ENCODE peak calls at places on chromosome 18, in nine cellular contexts. One of them, this sample, is unnamed.
A peak's percentile ranks its signal among the peaks of the same experiment; 100 is the strongest.

GRCh38 chr18:76232813-76233212 is 262.2 kb downstream of the ZNF516 start:
- DNase-seq in NCI-H446: no peak
- DNase-seq in NCI-H748 treated with DMSO at 0.1 percent for 48 hours: no peak
- DNase-seq in LoVo: no peak
- DNase-seq in stimulated activated CD4-positive, alpha-beta T cell treated with anti-CD3 and anti-CD28 coated beads, Interleukin-15, amount 100 ng/mL, for 1 hour: no peak
- DNase-seq in adrenal gland: no peak
- DNase-seq in SK-MEL-5: no peak
- DNase-seq in GDM1: no peak
- DNase-seq in T47D: no peak
- DNase-seq in this sample: no peak

GRCh38 chr18:37222383-37223378 is 342.9 kb downstream of the CELF4 start:
- DNase-seq in NCI-H446: peak; percentile 9
- DNase-seq in NCI-H748 treated with DMSO at 0.1 percent for 48 hours: no peak
- DNase-seq in LoVo: no peak
- DNase-seq in stimulated activated CD4-positive, alpha-beta T cell treated with anti-CD3 and anti-CD28 coated beads, Interleukin-15, amount 100 ng/mL, for 1 hour: no peak
- DNase-seq in adrenal gland: no peak
- DNase-seq in SK-MEL-5: no peak
- DNase-seq in GDM1: no peak
- DNase-seq in T47D: no peak
- DNase-seq in this sample: peak; percentile 2

GRCh38 chr18:56748698-56749268 is 97.6 kb downstream of the WDR7 start:
- DNase-seq in NCI-H446: peak; percentile 54
- DNase-seq in NCI-H748 treated with DMSO at 0.1 percent for 48 hours: peak; percentile 62
- DNase-seq in LoVo: peak; percentile 50
- DNase-seq in stimulated activated CD4-positive, alpha-beta T cell treated with anti-CD3 and anti-CD28 coated beads, Interleukin-15, amount 100 ng/mL, for 1 hour: no peak
- DNase-seq in adrenal gland: no peak
- DNase-seq in SK-MEL-5: peak; percentile 44
- DNase-seq in GDM1: no peak
- DNase-seq in T47D: peak; percentile 7
- DNase-seq in this sample: peak; percentile 32

GRCh38 chr18:24276994-24277393 is 120.6 kb downstream of the OSBPL1A start:
- DNase-seq in NCI-H446: no peak
- DNase-seq in NCI-H748 treated with DMSO at 0.1 percent for 48 hours: no peak
- DNase-seq in LoVo: no peak
- DNase-seq in stimulated activated CD4-positive, alpha-beta T cell treated with anti-CD3 and anti-CD28 coated beads, Interleukin-15, amount 100 ng/mL, for 1 hour: no peak
- DNase-seq in adrenal gland: no peak
- DNase-seq in SK-MEL-5: no peak
- DNase-seq in GDM1: no peak
- DNase-seq in T47D: no peak
- DNase-seq in this sample: no peak

GRCh38 chr18:75745147-75745546 is 317.6 kb upstream of the SMIM21 start:
- DNase-seq in NCI-H446: no peak
- DNase-seq in NCI-H748 treated with DMSO at 0.1 percent for 48 hours: no peak
- DNase-seq in LoVo: no peak
- DNase-seq in stimulated activated CD4-positive, alpha-beta T cell treated with anti-CD3 and anti-CD28 coated beads, Interleukin-15, amount 100 ng/mL, for 1 hour: no peak
- DNase-seq in adrenal gland: no peak
- DNase-seq in SK-MEL-5: no peak
- DNase-seq in GDM1: no peak
- DNase-seq in T47D: no peak
- DNase-seq in this sample: no peak

GRCh38 chr18:13376298-13376840 is 157.8 kb downstream of the LDLRAD4 start:
- DNase-seq in NCI-H446: no peak
- DNase-seq in NCI-H748 treated with DMSO at 0.1 percent for 48 hours: no peak
- DNase-seq in LoVo: no peak
- DNase-seq in stimulated activated CD4-positive, alpha-beta T cell treated with anti-CD3 and anti-CD28 coated beads, Interleukin-15, amount 100 ng/mL, for 1 hour: peak; percentile 40
- DNase-seq in adrenal gland: no peak
- DNase-seq in SK-MEL-5: no peak
- DNase-seq in GDM1: no peak
- DNase-seq in T47D: no peak
- DNase-seq in this sample: no peak

GRCh38 chr18:58321986-58322385 is 278.0 kb downstream of the NEDD4L start:
- DNase-seq in NCI-H446: peak; percentile 72
- DNase-seq in NCI-H748 treated with DMSO at 0.1 percent for 48 hours: peak; percentile 75
- DNase-seq in LoVo: peak; percentile 84
- DNase-seq in stimulated activated CD4-positive, alpha-beta T cell treated with anti-CD3 and anti-CD28 coated beads, Interleukin-15, amount 100 ng/mL, for 1 hour: peak; percentile 17
- DNase-seq in adrenal gland: peak; percentile 86
- DNase-seq in SK-MEL-5: peak; percentile 58
- DNase-seq in GDM1: peak; percentile 7
- DNase-seq in T47D: peak; percentile 71
- DNase-seq in this sample: peak; percentile 91

GRCh38 chr18:23291456-23292205 is 156.3 kb downstream of the CABLES1 start:
- DNase-seq in NCI-H446: no peak
- DNase-seq in NCI-H748 treated with DMSO at 0.1 percent for 48 hours: no peak
- DNase-seq in LoVo: no peak
- DNase-seq in stimulated activated CD4-positive, alpha-beta T cell treated with anti-CD3 and anti-CD28 coated beads, Interleukin-15, amount 100 ng/mL, for 1 hour: no peak
- DNase-seq in adrenal gland: no peak
- DNase-seq in SK-MEL-5: no peak
- DNase-seq in GDM1: no peak
- DNase-seq in T47D: no peak
- DNase-seq in this sample: peak; percentile 32

GRCh38 chr18:22703883-22704626 is 229.1 kb upstream of the RBBP8 start:
- DNase-seq in NCI-H446: peak; percentile 46
- DNase-seq in NCI-H748 treated with DMSO at 0.1 percent for 48 hours: peak; percentile 15
- DNase-seq in LoVo: peak; percentile 73
- DNase-seq in stimulated activated CD4-positive, alpha-beta T cell treated with anti-CD3 and anti-CD28 coated beads, Interleukin-15, amount 100 ng/mL, for 1 hour: no peak
- DNase-seq in adrenal gland: peak; percentile 44
- DNase-seq in SK-MEL-5: peak; percentile 64
- DNase-seq in GDM1: no peak
- DNase-seq in T47D: peak; percentile 26
- DNase-seq in this sample: peak; percentile 36

GRCh38 chr18:79068299-79068945 is 772 bp upstream of the ATP9B start:
- DNase-seq in NCI-H446: no peak
- DNase-seq in NCI-H748 treated with DMSO at 0.1 percent for 48 hours: peak; percentile 13
- DNase-seq in LoVo: no peak
- DNase-seq in stimulated activated CD4-positive, alpha-beta T cell treated with anti-CD3 and anti-CD28 coated beads, Interleukin-15, amount 100 ng/mL, for 1 hour: peak; percentile 23
- DNase-seq in adrenal gland: no peak
- DNase-seq in SK-MEL-5: no peak
- DNase-seq in GDM1: no peak
- DNase-seq in T47D: no peak
- DNase-seq in this sample: no peak

GRCh38 chr18:50306944-50307343 is 19.5 kb upstream of the CXXC1 start:
- DNase-seq in NCI-H446: no peak
- DNase-seq in NCI-H748 treated with DMSO at 0.1 percent for 48 hours: no peak
- DNase-seq in LoVo: no peak
- DNase-seq in stimulated activated CD4-positive, alpha-beta T cell treated with anti-CD3 and anti-CD28 coated beads, Interleukin-15, amount 100 ng/mL, for 1 hour: no peak
- DNase-seq in adrenal gland: no peak
- DNase-seq in SK-MEL-5: no peak
- DNase-seq in GDM1: no peak
- DNase-seq in T47D: no peak
- DNase-seq in this sample: peak; percentile 19

This sample was measured in LHCN-M2.